ENCODE peak calls at places on chromosomes 16 and 17, in eight cellular contexts. H is AG10803, T is AG04450, B is GM12865, X is pancreas, Q is fibroblast of mammary gland, C is foreskin fibroblast, U is IMR-90. Z is an unnamed sample.

GRCh38 chr16:77637939-77638338 is 84.4 kb upstream of the NUDT7 start:
- DNase-seq in H (no peak), T (no peak), B (no peak), X (no peak), Q (no peak), C (no peak), U (no peak), Z (no peak)

GRCh38 chr16:778447-778846 is 9.7 kb downstream of the RPUSD1 start:
- DNase-seq in H (no peak), T (no peak), B (no peak), X (no peak), Q (no peak), C (no peak), U (no peak), Z (no peak)

GRCh38 chr16:48971571-48972071 is 310.0 kb downstream of the CBLN1 start:
- DNase-seq in H (peak), T (no peak), B (no peak), X (no peak), Q (no peak), C (no peak), U (no peak), Z (no peak)

GRCh38 chr16:25110392-25110947 is 1.1 kb upstream of the LCMT1 start:
- DNase-seq in H (no peak), T (no peak), B (peak), X (no peak), Q (no peak), C (no peak), U (no peak), Z (no peak)

GRCh38 chr16:397135-397661 is at the start of gene NME4:
- DNase-seq in H (no peak), T (no peak), B (peak), X (no peak), Q (no peak), C (no peak), U (no peak), Z (no peak)

GRCh38 chr16:555528-556478 is 4.4 kb upstream of the PRR35 start:
- DNase-seq in H (no peak), T (no peak), B (no peak), X (no peak), Q (no peak), C (no peak), U (no peak), Z (no peak)

GRCh38 chr16:66714659-66715307 is 18.2 kb upstream of the CMTM4 start:
- DNase-seq in H (peak), T (no peak), B (no peak), X (no peak), Q (no peak), C (no peak), U (no peak), Z (no peak)

GRCh38 chr16:252366-253337 is 18.0 kb downstream of the FAM234A start:
- DNase-seq in H (no peak), T (no peak), B (no peak), X (no peak), Q (no peak), C (no peak), U (no peak), Z (no peak)

GRCh38 chr16:11330526-11331237 is 14.6 kb upstream of the RMI2 start:
- DNase-seq in H (peak), T (no peak), B (no peak), X (no peak), Q (no peak), C (no peak), U (no peak), Z (no peak)

GRCh38 chr16:75224281-75224680 is 5.5 kb downstream of the CTRB1 start:
- DNase-seq in H (no peak), T (no peak), B (no peak), X (no peak), Q (no peak), C (no peak), U (no peak), Z (no peak)

GRCh38 chr16:74877706-74878105 is 103.1 kb upstream of the FA2H start:
- DNase-seq in H (no peak), T (no peak), B (no peak), X (no peak), Q (no peak), C (no peak), U (no peak), Z (no peak)

GRCh38 chr17:73478768-73479424 is 165.3 kb downstream of the SDK2 start:
- DNase-seq in H (no peak), T (no peak), B (no peak), X (no peak), Q (no peak), C (no peak), U (no peak), Z (no peak)

DNA sequence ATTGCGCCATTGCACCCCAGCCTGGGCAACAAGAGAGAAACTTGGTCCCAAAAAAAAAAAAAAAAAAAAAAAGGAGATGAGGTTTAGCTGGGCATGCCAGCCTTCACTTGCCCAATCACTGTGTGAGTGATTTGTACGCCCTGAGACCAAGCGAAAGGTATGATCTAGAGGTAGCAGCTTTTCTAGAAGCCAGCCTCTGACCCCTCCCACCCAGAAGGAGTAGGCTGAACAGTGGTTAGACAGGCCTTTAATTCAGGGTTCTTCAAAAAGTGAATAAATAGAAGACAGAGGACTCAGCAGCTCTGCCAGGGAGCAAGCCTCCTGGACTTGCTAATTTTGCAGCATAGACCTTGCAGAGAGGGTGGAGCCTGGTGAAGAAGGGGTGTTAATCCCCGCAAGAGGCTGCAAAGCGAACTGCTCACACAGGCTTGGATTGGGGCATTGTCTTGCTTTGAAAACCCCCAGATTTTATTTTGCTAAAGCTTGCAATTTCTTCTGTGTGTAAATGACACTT is 7.1 kb upstream of the CYTH1 start:
- DNase-seq in H (no peak), T (no peak), B (no peak), X (no peak), Q (no peak), C (no peak), U (no peak), Z (no peak)
- H3K4me3 ChIP-seq in H (no peak), T (no peak), B (no peak), X (no peak), Q (no peak), C (no peak), U (no peak), Z (no peak)

GRCh38 chr17:80443498-80443897 is 28.5 kb downstream of the ENDOV start:
- DNase-seq in H (no peak), T (no peak), B (no peak), X (no peak), Q (no peak), C (no peak), U (no peak), Z (no peak)

GRCh38 chr17:80441598-80442304 is 26.8 kb downstream of the ENDOV start:
- DNase-seq in H (no peak), T (no peak), B (no peak), X (no peak), Q (no peak), C (no peak), U (no peak), Z (no peak)

GRCh38 chr17:80442764-80443163 is 27.8 kb downstream of the ENDOV start:
- DNase-seq in H (no peak), T (no peak), B (no peak), X (no peak), Q (no peak), C (no peak), U (no peak), Z (no peak)

GRCh38 chr17:80442305-80442659 is 27.3 kb downstream of the ENDOV start:
- DNase-seq in H (no peak), T (no peak), B (no peak), X (no peak), Q (no peak), C (no peak), U (no peak), Z (no peak)

GRCh38 chr17:80441133-80441578 is 26.2 kb downstream of the ENDOV start:
- DNase-seq in H (peak), T (no peak), B (peak), X (no peak), Q (peak), C (no peak), U (peak), Z (no peak)
- TF ChIP-seq CTCF in H (no peak), T (no peak), B (no peak), X (no peak), Q (no peak), C (no peak), U (peak), Z (no peak)

GRCh38 chr16:3578610-3579551 is 1.7 kb upstream of the NLRC3 start:
- DNase-seq in H (no peak), T (no peak), B (peak), X (no peak), Q (no peak), C (no peak), U (no peak), Z (no peak)

GRCh38 chr16:3580271-3580670 is 3.1 kb upstream of the NLRC3 start:
- DNase-seq in H (peak), T (no peak), B (no peak), X (no peak), Q (no peak), C (peak), U (no peak), Z (no peak)

GRCh38 chr16:3579776-3580175 is 2.6 kb upstream of the NLRC3 start:
- DNase-seq in H (no peak), T (no peak), B (no peak), X (no peak), Q (no peak), C (no peak), U (no peak), Z (no peak)

GRCh38 chr16:3581392-3581791 is 4.2 kb upstream of the NLRC3 start:
- DNase-seq in H (no peak), T (no peak), B (no peak), X (no peak), Q (no peak), C (no peak), U (no peak), Z (no peak)

DNA sequence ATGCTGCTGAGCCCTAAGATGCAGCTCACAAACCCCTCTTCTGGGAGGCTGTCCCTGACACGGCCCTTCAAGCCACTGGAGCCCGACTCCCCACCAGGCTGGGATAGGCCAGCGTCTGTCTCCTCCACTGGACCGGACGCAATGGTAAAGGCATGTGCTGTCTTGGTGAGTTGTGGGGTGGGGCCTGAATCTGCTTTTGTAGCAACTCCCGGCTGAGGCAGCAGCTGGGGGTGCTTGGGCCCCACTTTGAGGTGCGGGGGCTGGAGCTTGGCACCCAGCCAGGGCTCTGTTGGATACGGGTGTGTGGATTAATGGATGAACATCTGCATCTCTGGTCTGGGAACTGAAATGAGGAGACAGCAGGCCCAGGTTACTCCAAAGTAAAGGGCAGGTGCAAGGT is 3.5 kb upstream of the NLRC3 start:
- DNase-seq in H (peak), T (no peak), B (no peak), X (no peak), Q (peak), C (peak), U (peak), Z (no peak)
- H3K4me3 ChIP-seq in H (no peak), T (no peak), B (no peak), X (no peak), Q (no peak), C (no peak), U (no peak), Z (no peak)

GRCh38 chr17:59899099-59899498 is 6.2 kb downstream of the RPS6KB1 start:
- DNase-seq in H (peak), T (no peak), B (peak), X (peak), Q (peak), C (no peak), U (no peak), Z (no peak)
- TF ChIP-seq CTCF in H (no peak), T (no peak), B (peak), X (no peak), Q (peak), C (no peak), U (no peak), Z (no peak)

DNA sequence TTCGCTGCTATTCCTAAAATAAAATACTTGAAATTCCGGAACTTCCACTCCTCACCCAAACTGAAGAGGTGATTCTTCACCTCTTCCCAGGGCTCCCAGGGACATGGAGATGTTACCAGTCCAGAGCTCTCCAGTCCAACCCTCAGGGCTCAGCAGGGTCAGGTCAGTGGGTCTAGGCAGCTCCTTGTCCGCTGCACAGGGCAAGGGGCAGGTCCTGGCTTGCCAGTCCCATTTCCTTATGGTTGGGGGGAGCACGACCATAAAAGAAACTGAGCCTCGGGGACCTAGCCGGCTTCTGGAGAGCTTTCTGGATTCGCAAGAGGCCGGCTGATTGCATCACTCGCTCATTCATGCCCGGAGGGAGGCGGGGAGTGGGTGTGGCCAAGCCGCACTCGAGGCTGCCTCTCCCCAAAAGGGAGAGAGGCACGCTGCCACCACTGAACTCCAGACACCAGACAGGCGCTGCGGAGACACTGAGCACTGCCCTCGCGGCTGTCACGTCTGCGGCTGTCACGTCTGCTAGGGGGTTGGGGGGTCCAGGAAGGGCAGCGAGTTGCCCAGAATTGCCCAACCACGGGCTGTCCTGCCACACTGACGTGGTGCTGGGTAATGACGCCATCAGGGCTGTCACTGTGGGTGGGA is 15.8 kb downstream of the SLC7A5 start:
- DNase-seq in H (peak), T (peak), B (peak), X (peak), Q (peak), C (peak), U (peak), Z (peak)
- H3K4me3 ChIP-seq in H (peak), T (peak), B (peak), X (peak), Q (peak), C (peak), U (peak), Z (peak)

GRCh38 chr17:41678907-41679739 is 9.6 kb upstream of the EIF1 start:
- DNase-seq in H (peak), T (no peak), B (peak), X (no peak), Q (peak), C (peak), U (peak), Z (no peak)
- TF ChIP-seq CTCF in H (peak), T (no peak), B (peak), X (no peak), Q (peak), C (no peak), U (no peak), Z (no peak)

GRCh38 chr16:8862309-8863130 is 6.3 kb downstream of the CARHSP1 start:
- DNase-seq in H (no peak), T (no peak), B (no peak), X (no peak), Q (no peak), C (no peak), U (no peak), Z (no peak)

GRCh38 chr16:8859913-8860881 is 8.6 kb downstream of the CARHSP1 start:
- DNase-seq in H (peak), T (no peak), B (no peak), X (no peak), Q (peak), C (peak), U (peak), Z (no peak)

GRCh38 chr16:8858994-8859912 is 9.6 kb downstream of the CARHSP1 start:
- DNase-seq in H (no peak), T (no peak), B (no peak), X (no peak), Q (no peak), C (no peak), U (no peak), Z (no peak)

GRCh38 chr16:8863594-8864424 is 5.0 kb downstream of the CARHSP1 start:
- DNase-seq in H (no peak), T (no peak), B (no peak), X (peak), Q (peak), C (no peak), U (no peak), Z (no peak)

DNA sequence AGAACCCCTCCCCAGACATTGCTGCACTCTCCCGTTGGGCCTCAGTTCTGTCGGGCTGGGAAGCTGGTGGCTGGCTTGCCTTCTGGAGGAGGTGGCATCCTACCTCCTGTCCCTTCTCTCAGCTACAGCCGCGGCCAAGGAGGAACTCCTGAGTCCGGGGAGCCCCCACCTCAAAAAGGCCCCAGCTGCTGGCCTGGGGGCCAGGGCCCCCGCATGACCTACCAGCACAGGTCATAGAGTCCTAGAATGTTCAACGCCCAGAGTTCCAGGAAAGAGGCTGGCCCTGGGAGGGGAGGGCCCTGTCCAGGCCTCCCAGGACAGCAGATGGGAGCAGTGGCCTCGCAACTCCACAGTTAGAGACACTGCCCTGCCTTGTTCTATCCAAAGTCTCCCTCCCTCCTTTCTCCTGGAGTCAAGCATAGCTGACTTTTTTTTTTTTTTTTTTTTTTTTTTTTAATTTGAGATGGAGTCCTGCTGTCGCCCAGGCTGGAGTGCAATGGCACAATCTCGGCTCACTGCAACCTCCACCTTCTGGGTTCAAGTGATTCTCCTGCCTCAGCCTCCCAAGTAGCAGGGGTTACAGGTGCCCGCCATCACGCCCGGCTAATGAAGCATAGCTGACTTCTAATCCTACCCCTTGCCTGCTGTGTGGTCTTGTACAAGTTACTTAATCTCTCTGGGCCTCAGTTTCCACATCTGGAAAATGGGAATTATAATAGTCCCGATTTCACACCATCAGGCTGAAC is 7.1 kb downstream of the CARHSP1 start:
- DNase-seq in H (no peak), T (no peak), B (no peak), X (no peak), Q (no peak), C (no peak), U (no peak), Z (no peak)
- H3K4me3 ChIP-seq in H (no peak), T (no peak), B (no peak), X (no peak), Q (no peak), C (no peak), U (no peak), Z (no peak)

Z was measured in AG04449.